ENCODE peak calls at places on chromosomes 7 and 10, in ten cellular contexts. One of them, this sample, is unnamed.

GRCh38 chr10:106338486-106338885 is 826.0 kb downstream of the SORCS1 start:
- DNase-seq in mesendoderm: peak
- DNase-seq in CD4-positive, alpha-beta memory T cell: no peak
- DNase-seq in smooth muscle cell of the brain vasculature: no peak
- DNase-seq in HuH-7: no peak
- DNase-seq in fibroblast of the aortic adventitia: no peak
- DNase-seq in cardiac fibroblast: peak
- DNase-seq in AG04449: peak
- DNase-seq in posterior vena cava: no peak
- DNase-seq in COLO829: no peak
- DNase-seq in this sample: no peak

GRCh38 chr10:19788075-19788686 is 28.1 kb upstream of the PLXDC2 start:
- DNase-seq in AG04449: no peak
- DNase-seq in smooth muscle cell of the brain vasculature: peak
- DNase-seq in HuH-7: no peak
- DNase-seq in cardiac fibroblast: peak
- DNase-seq in mesendoderm: peak
- DNase-seq in CD4-positive, alpha-beta memory T cell: no peak
- DNase-seq in posterior vena cava: no peak
- DNase-seq in fibroblast of the aortic adventitia: peak
- DNase-seq in COLO829: peak
- DNase-seq in this sample: no peak

GRCh38 chr7:112572669-112573301 is 92.0 kb downstream of the LSMEM1 start:
- DNase-seq in smooth muscle cell of the brain vasculature: no peak
- DNase-seq in posterior vena cava: no peak
- DNase-seq in mesendoderm: no peak
- DNase-seq in cardiac fibroblast: no peak
- DNase-seq in fibroblast of the aortic adventitia: no peak
- DNase-seq in CD4-positive, alpha-beta memory T cell: no peak
- DNase-seq in AG04449: no peak
- DNase-seq in HuH-7: no peak
- DNase-seq in COLO829: no peak
- DNase-seq in this sample: no peak

GRCh38 chr7:15424468-15424867 is 137.3 kb downstream of the AGMO start:
- DNase-seq in smooth muscle cell of the brain vasculature: no peak
- DNase-seq in mesendoderm: no peak
- DNase-seq in HuH-7: no peak
- DNase-seq in posterior vena cava: no peak
- DNase-seq in AG04449: peak
- DNase-seq in CD4-positive, alpha-beta memory T cell: no peak
- DNase-seq in fibroblast of the aortic adventitia: no peak
- DNase-seq in COLO829: no peak
- DNase-seq in cardiac fibroblast: no peak
- DNase-seq in this sample: no peak

GRCh38 chr10:116667484-116667883 is 46.7 kb downstream of the PNLIPRP2 start:
- DNase-seq in CD4-positive, alpha-beta memory T cell: no peak
- DNase-seq in posterior vena cava: peak
- DNase-seq in mesendoderm: no peak
- DNase-seq in cardiac fibroblast: no peak
- DNase-seq in smooth muscle cell of the brain vasculature: no peak
- DNase-seq in fibroblast of the aortic adventitia: no peak
- DNase-seq in COLO829: no peak
- DNase-seq in AG04449: no peak
- DNase-seq in HuH-7: no peak
- DNase-seq in this sample: no peak

GRCh38 chr10:934746-935406 is 3.4 kb upstream of the LARP4B start:
- DNase-seq in cardiac fibroblast: no peak
- DNase-seq in CD4-positive, alpha-beta memory T cell: no peak
- DNase-seq in COLO829: no peak
- DNase-seq in HuH-7: no peak
- DNase-seq in fibroblast of the aortic adventitia: no peak
- DNase-seq in posterior vena cava: no peak
- DNase-seq in smooth muscle cell of the brain vasculature: no peak
- DNase-seq in AG04449: no peak
- DNase-seq in mesendoderm: no peak
- DNase-seq in this sample: no peak

GRCh38 chr7:75533926-75534325 is 41.8 kb downstream of the SPDYE5 start:
- DNase-seq in AG04449: no peak
- DNase-seq in fibroblast of the aortic adventitia: no peak
- DNase-seq in COLO829: no peak
- DNase-seq in CD4-positive, alpha-beta memory T cell: no peak
- DNase-seq in posterior vena cava: peak
- DNase-seq in smooth muscle cell of the brain vasculature: no peak
- DNase-seq in HuH-7: no peak
- DNase-seq in mesendoderm: no peak
- DNase-seq in cardiac fibroblast: no peak
- DNase-seq in this sample: no peak

GRCh38 chr10:111511751-111512150 is 434.9 kb downstream of the ADRA2A start:
- DNase-seq in smooth muscle cell of the brain vasculature: no peak
- DNase-seq in AG04449: no peak
- DNase-seq in cardiac fibroblast: no peak
- DNase-seq in COLO829: no peak
- DNase-seq in fibroblast of the aortic adventitia: no peak
- DNase-seq in CD4-positive, alpha-beta memory T cell: no peak
- DNase-seq in HuH-7: no peak
- DNase-seq in posterior vena cava: no peak
- DNase-seq in mesendoderm: peak
- DNase-seq in this sample: no peak

GRCh38 chr7:106095634-106096033 is 16.5 kb downstream of the SYPL1 start:
- DNase-seq in HuH-7: no peak
- DNase-seq in COLO829: no peak
- DNase-seq in fibroblast of the aortic adventitia: no peak
- DNase-seq in CD4-positive, alpha-beta memory T cell: no peak
- DNase-seq in posterior vena cava: no peak
- DNase-seq in AG04449: no peak
- DNase-seq in cardiac fibroblast: no peak
- DNase-seq in smooth muscle cell of the brain vasculature: no peak
- DNase-seq in mesendoderm: no peak
- DNase-seq in this sample: no peak

This sample was measured in Caco-2.